ENCODE peak calls at places on chromosomes 16 and 17, in ten cellular contexts. W is progenitor cell of endocrine pancreas; P is head of caudate nucleus; F is adrenal gland; I is iris pigment epithelial cell; Q is effector CD4-positive, alpha-beta T cell; R is lower lobe of right lung; E is left kidney; X is stimulated activated CD8-positive, alpha-beta memory T cell treated with anti-CD3 and anti-CD28 coated beads, Interleukin-4, amount 100 ng/mL, for 24 hours; J is GF-D8. B is an unnamed sample.

GRCh38 chr16:84141143-84141670 is 3.8 kb downstream of the HSDL1 start:
- DNase-seq in P (no peak), W (no peak), F (no peak), I (no peak), J (no peak), R (no peak), E (no peak), X (no peak), Q (no peak), B (no peak)

GRCh38 chr16:3716831-3717234 is 491 bp downstream of the TRAP1 start:
- DNase-seq in W (no peak), R (peak), X (no peak), F (no peak), J (no peak), P (peak), Q (peak), I (peak), E (peak), B (peak)

GRCh38 chr17:82632461-82632860 is 15.8 kb downstream of the WDR45B start:
- DNase-seq in I (no peak), J (no peak), E (no peak), W (no peak), R (peak), Q (no peak), P (no peak), X (no peak), F (peak), B (no peak)

GRCh38 chr17:38706625-38707298 is 1.7 kb downstream of the MLLT6 start:
- DNase-seq in E (peak), Q (peak), X (no peak), F (peak), R (no peak), P (no peak), I (no peak), J (no peak), W (no peak), B (peak)

GRCh38 chr16:63596716-63597115 is 1525.1 kb downstream of the CDH11 start:
- DNase-seq in W (no peak), Q (no peak), I (no peak), R (no peak), P (no peak), F (no peak), E (no peak), J (no peak), X (no peak), B (no peak)

GRCh38 chr16:16120382-16121184 is 102.7 kb downstream of the ABCC6 start:
- DNase-seq in P (peak), W (no peak), J (peak), E (peak), R (peak), I (peak), F (peak), Q (no peak), X (no peak), B (no peak)

GRCh38 chr16:70692130-70692470 is 6.2 kb upstream of the MTSS2 start:
- DNase-seq in E (no peak), F (no peak), Q (no peak), W (no peak), J (no peak), I (no peak), P (no peak), R (no peak), X (no peak), B (no peak)

GRCh38 chr16:24681793-24682192 is 47.7 kb upstream of the TNRC6A start:
- DNase-seq in P (no peak), E (peak), I (peak), F (no peak), Q (no peak), W (no peak), R (no peak), J (no peak), X (no peak), B (peak)

GRCh38 chr16:30609002-30609927 is 924 bp downstream of the ZNF689 start:
- DNase-seq in R (peak), J (no peak), W (peak), P (peak), X (peak), Q (no peak), F (peak), E (peak), I (peak), B (no peak)

GRCh38 chr17:50272246-50272645 is 2.0 kb upstream of the TMEM92 start:
- DNase-seq in I (no peak), X (no peak), W (no peak), Q (no peak), F (no peak), J (no peak), P (no peak), R (no peak), E (no peak), B (no peak)

GRCh38 chr17:30947796-30948195 is 23.0 kb upstream of the RNF135 start:
- DNase-seq in E (no peak), J (no peak), I (no peak), Q (no peak), P (no peak), R (no peak), W (no peak), F (no peak), X (no peak), B (no peak)

GRCh38 chr16:58426095-58426494 is 33.8 kb downstream of the GINS3 start:
- DNase-seq in F (peak), X (peak), J (peak), E (no peak), I (no peak), Q (no peak), R (no peak), W (no peak), P (no peak), B (no peak)

GRCh38 chr17:78959803-78960202 is 19.9 kb downstream of the LGALS3BP start:
- DNase-seq in P (no peak), W (no peak), R (no peak), I (no peak), Q (no peak), X (no peak), F (no peak), E (no peak), J (no peak), B (no peak)

GRCh38 chr17:27430882-27431491 is 25.3 kb upstream of the KSR1 start:
- DNase-seq in P (peak), J (no peak), X (no peak), W (peak), F (peak), Q (no peak), R (no peak), E (peak), I (peak), B (peak)

GRCh38 chr17:17028059-17028877 is 14.0 kb upstream of the MPRIP start:
- DNase-seq in I (peak), Q (no peak), E (peak), J (no peak), X (no peak), R (peak), P (no peak), F (peak), W (peak), B (peak)

GRCh38 chr17:34118564-34118963 is 136.5 kb upstream of the CCL2 start:
- DNase-seq in R (no peak), W (no peak), J (no peak), Q (no peak), P (no peak), X (no peak), I (no peak), E (no peak), F (peak), B (no peak)

GRCh38 chr16:4603624-4604170 is 11.0 kb downstream of the UBALD1 start:
- DNase-seq in E (no peak), P (no peak), Q (no peak), J (no peak), I (no peak), R (no peak), X (no peak), W (no peak), F (no peak), B (no peak)

GRCh38 chr17:5219536-5219935 is 15.1 kb downstream of the SCIMP start:
- DNase-seq in Q (no peak), W (no peak), I (no peak), F (no peak), E (no peak), J (no peak), X (no peak), P (no peak), R (peak), B (no peak)

GRCh38 chr17:76543482-76544122 is 3.8 kb downstream of the PRCD start:
- DNase-seq in E (no peak), W (no peak), I (no peak), Q (no peak), J (no peak), R (no peak), F (no peak), P (no peak), X (no peak), B (no peak)